ENCODE peak calls at places on chromosomes 2 and 18, in four cellular contexts. V is neural progenitor cell, G is ascending aorta, E is adrenal gland. K is an unnamed sample. For H3K27me3 and H3K4me1, the result is how much of the 10 kb centered on the place peaks cover.

GRCh38 chr2:238101891-238102841 is 2.0 kb downstream of the ESPNL start:
- DNase-seq in V (no peak), G (peak), E (no peak), K (no peak)

GRCh38 chr2:109722026-109722425 is 72.1 kb upstream of the RGPD5 start:
- DNase-seq in V (no peak), G (no peak), E (peak), K (no peak)

GRCh38 chr2:133607679-133608078 is 39.4 kb upstream of the NCKAP5 start:
- DNase-seq in V (no peak), G (no peak), E (no peak), K (no peak)

GRCh38 chr2:17543848-17544645 is 3.6 kb downstream of the VSNL1 start:
- DNase-seq in V (peak), G (no peak), E (no peak), K (no peak)

GRCh38 chr2:32732135-32732534 is 104.3 kb downstream of the TTC27 start:
- DNase-seq in V (no peak), G (no peak), E (no peak), K (no peak)

GRCh38 chr2:6972067-6972710 is 55.0 kb downstream of the RNF144A start:
- DNase-seq in V (no peak), G (no peak), E (no peak), K (no peak)

GRCh38 chr2:117918608-117919007 is 95.3 kb downstream of the CCDC93 start:
- DNase-seq in V (no peak), G (no peak), E (no peak), K (no peak)

GRCh38 chr2:20577495-20578235 is 73.2 kb downstream of the HS1BP3 start:
- DNase-seq in V (no peak), G (no peak), E (peak), K (no peak)

GRCh38 chr18:65607161-65607560 is 143.7 kb upstream of the CDH7 start:
- DNase-seq in V (no peak), G (no peak), E (no peak), K (no peak)

GRCh38 chr2:120565929-120566328 is 169.7 kb upstream of the GLI2 start:
- DNase-seq in V (no peak), G (no peak), E (no peak), K (no peak)
- H3K27me3 ChIP-seq in V (under half), G (under half), E (under half), K (under half)

GRCh38 chr2:172226244-172227061 is 123.8 kb upstream of the DLX2 start:
- DNase-seq in V (no peak), G (no peak), E (no peak), K (no peak)
- H3K4me3 ChIP-seq in V (no peak), G (no peak), E (no peak), K (no peak)

GRCh38 chr2:22801071-22801470 is 583.9 kb upstream of the KLHL29 start:
- DNase-seq in V (no peak), G (no peak), E (no peak), K (no peak)

GRCh38 chr2:22798389-22798788 is 586.6 kb upstream of the KLHL29 start:
- DNase-seq in V (no peak), G (no peak), E (no peak), K (no peak)

GRCh38 chr2:22795467-22795866 is 589.5 kb upstream of the KLHL29 start:
- DNase-seq in V (no peak), G (no peak), E (no peak), K (no peak)

GRCh38 chr2:22800422-22800821 is 584.6 kb upstream of the KLHL29 start:
- DNase-seq in V (peak), G (no peak), E (no peak), K (no peak)
- H3K4me1 ChIP-seq in V (under half), G (under half), E (under half), K (under half)

GRCh38 chr2:121282800-121283382 is 2.1 kb downstream of the TFCP2L1 start:
- DNase-seq in V (no peak), G (no peak), E (no peak), K (no peak)

GRCh38 chr2:121276341-121276740 is 8.7 kb downstream of the TFCP2L1 start:
- DNase-seq in V (no peak), G (no peak), E (no peak), K (no peak)

GRCh38 chr2:121281107-121281506 is 3.9 kb downstream of the TFCP2L1 start:
- DNase-seq in V (no peak), G (no peak), E (no peak), K (no peak)

GRCh38 chr2:121281694-121282093 is 3.3 kb downstream of the TFCP2L1 start:
- DNase-seq in V (no peak), G (no peak), E (no peak), K (no peak)

GRCh38 chr2:121279476-121279875 is 5.5 kb downstream of the TFCP2L1 start:
- DNase-seq in V (no peak), G (no peak), E (no peak), K (no peak)
- H3K27me3 ChIP-seq in V (under half), G (under half), E (under half), K (under half)

GRCh38 chr18:64410685-64411084 is 261.8 kb upstream of the LINC00305 start:
- DNase-seq in V (no peak), G (no peak), E (no peak), K (no peak)
- H3K4me3 ChIP-seq in V (no peak), G (no peak), E (no peak), K (no peak)

GRCh38 chr18:63216911-63217311 is 102.7 kb downstream of the BCL2 start:
- DNase-seq in V (no peak), G (no peak), E (no peak), K (no peak)
- H3K4me1 ChIP-seq in V (under half), G (under half), E (under half), K (under half)

DNA sequence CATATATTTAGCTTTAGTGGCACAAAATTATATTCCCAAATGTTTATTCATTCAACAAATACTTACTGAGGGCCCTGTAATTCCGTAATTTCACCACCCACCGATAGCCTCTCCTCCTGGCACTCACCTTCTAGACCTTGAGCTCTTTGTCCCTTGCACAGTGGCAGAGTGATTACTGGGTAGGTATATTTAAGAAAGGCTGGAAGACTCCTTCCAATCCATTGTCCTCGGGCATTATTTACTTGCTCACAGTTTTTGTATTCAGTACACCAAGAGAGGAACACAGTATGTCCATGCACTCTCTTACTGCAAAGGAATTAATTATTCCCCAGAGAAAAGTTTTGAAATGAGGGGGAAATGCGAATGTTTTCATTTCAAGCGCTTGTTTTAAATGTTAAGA is 1.1 kb upstream of the CDCA7 start:
- DNase-seq in V (peak), G (no peak), E (no peak), K (peak)
- H3K27me3 ChIP-seq in V (under half), G (under half), E (under half), K (under half)